ENCODE peak calls at places on chromosomes 16 and 17, in six cellular contexts. One of them, this sample, is unnamed.

GRCh38 chr16:69329369-69330285 is 761 bp downstream of the PDF start:
- DNase-seq in tibial nerve: no peak
- DNase-seq in PC-3: peak; percentile 14
- DNase-seq in stomach: no peak
- DNase-seq in CD8-positive, alpha-beta T cell: no peak
- DNase-seq in cardiac muscle cell: no peak
- DNase-seq in this sample: no peak

GRCh38 chr16:22659933-22660332 is 149.2 kb downstream of the NPIPB5 start:
- DNase-seq in tibial nerve: no peak
- DNase-seq in PC-3: peak; percentile 19
- DNase-seq in stomach: no peak
- DNase-seq in CD8-positive, alpha-beta T cell: no peak
- DNase-seq in cardiac muscle cell: no peak
- DNase-seq in this sample: no peak

GRCh38 chr16:528111-529011 is 849 bp downstream of the CAPN15 start:
- DNase-seq in tibial nerve: no peak
- DNase-seq in PC-3: peak; percentile 39
- DNase-seq in stomach: peak; percentile 66
- DNase-seq in CD8-positive, alpha-beta T cell: no peak
- DNase-seq in cardiac muscle cell: peak; percentile 65
- DNase-seq in this sample: peak; percentile 67

GRCh38 chr17:49046912-49047311 is 49.7 kb downstream of the IGF2BP1 start:
- DNase-seq in tibial nerve: no peak
- DNase-seq in PC-3: no peak
- DNase-seq in stomach: no peak
- DNase-seq in CD8-positive, alpha-beta T cell: no peak
- DNase-seq in cardiac muscle cell: no peak
- DNase-seq in this sample: no peak

GRCh38 chr17:51120357-51120738 is 320 bp downstream of the SPAG9 start:
- DNase-seq in tibial nerve: no peak
- DNase-seq in PC-3: no peak
- DNase-seq in stomach: peak; percentile 59
- DNase-seq in CD8-positive, alpha-beta T cell: peak; percentile 19
- DNase-seq in cardiac muscle cell: no peak
- DNase-seq in this sample: peak; percentile 70

GRCh38 chr17:51833045-51833444 is 325.5 kb downstream of the CA10 start:
- DNase-seq in tibial nerve: no peak
- DNase-seq in PC-3: no peak
- DNase-seq in stomach: no peak
- DNase-seq in CD8-positive, alpha-beta T cell: no peak
- DNase-seq in cardiac muscle cell: no peak
- DNase-seq in this sample: no peak

GRCh38 chr16:4724661-4725270 is 9.3 kb downstream of the ANKS3 start:
- DNase-seq in tibial nerve: no peak
- DNase-seq in PC-3: no peak
- DNase-seq in stomach: no peak
- DNase-seq in CD8-positive, alpha-beta T cell: no peak
- DNase-seq in cardiac muscle cell: no peak
- DNase-seq in this sample: no peak

GRCh38 chr17:16585796-16586195 is 16.8 kb upstream of the ZNF287 start:
- DNase-seq in tibial nerve: no peak
- DNase-seq in PC-3: no peak
- DNase-seq in stomach: no peak
- DNase-seq in CD8-positive, alpha-beta T cell: no peak
- DNase-seq in cardiac muscle cell: peak; percentile 56
- DNase-seq in this sample: no peak

GRCh38 chr16:10941127-10941933 is 938 bp downstream of the DEXI start:
- DNase-seq in tibial nerve: no peak
- DNase-seq in PC-3: peak; percentile 23
- DNase-seq in stomach: no peak
- DNase-seq in CD8-positive, alpha-beta T cell: no peak
- DNase-seq in cardiac muscle cell: no peak
- DNase-seq in this sample: no peak

GRCh38 chr16:85689285-85689949 is 663 bp upstream of the GINS2 start:
- DNase-seq in tibial nerve: no peak
- DNase-seq in PC-3: peak; percentile 19
- DNase-seq in stomach: peak; percentile 33
- DNase-seq in CD8-positive, alpha-beta T cell: no peak
- DNase-seq in cardiac muscle cell: no peak
- DNase-seq in this sample: no peak

GRCh38 chr17:83091257-83092141 is 12.1 kb downstream of the METRNL start:
- DNase-seq in tibial nerve: no peak
- DNase-seq in PC-3: peak; percentile 56
- DNase-seq in stomach: peak; percentile 89
- DNase-seq in CD8-positive, alpha-beta T cell: no peak
- DNase-seq in cardiac muscle cell: no peak
- DNase-seq in this sample: no peak

GRCh38 chr17:2400474-2400866 is 390 bp downstream of the MNT start:
- DNase-seq in tibial nerve: no peak
- DNase-seq in PC-3: peak; percentile 27
- DNase-seq in stomach: peak; percentile 54
- DNase-seq in CD8-positive, alpha-beta T cell: no peak
- DNase-seq in cardiac muscle cell: peak; percentile 57
- DNase-seq in this sample: no peak

GRCh38 chr17:290626-291025 is 62.0 kb downstream of the RPH3AL start:
- DNase-seq in tibial nerve: peak; percentile 2
- DNase-seq in PC-3: no peak
- DNase-seq in stomach: no peak
- DNase-seq in CD8-positive, alpha-beta T cell: no peak
- DNase-seq in cardiac muscle cell: no peak
- DNase-seq in this sample: no peak

GRCh38 chr16:25783226-25783625 is 91.5 kb downstream of the HS3ST4 start:
- DNase-seq in tibial nerve: no peak
- DNase-seq in PC-3: no peak
- DNase-seq in stomach: no peak
- DNase-seq in CD8-positive, alpha-beta T cell: no peak
- DNase-seq in cardiac muscle cell: no peak
- DNase-seq in this sample: no peak

GRCh38 chr17:47702391-47702995 is 8.5 kb downstream of the TBKBP1 start:
- DNase-seq in tibial nerve: no peak
- DNase-seq in PC-3: no peak
- DNase-seq in stomach: no peak
- DNase-seq in CD8-positive, alpha-beta T cell: no peak
- DNase-seq in cardiac muscle cell: no peak
- DNase-seq in this sample: no peak

GRCh38 chr16:2954228-2954627 is 9.8 kb upstream of the KREMEN2 start:
- DNase-seq in tibial nerve: no peak
- DNase-seq in PC-3: no peak
- DNase-seq in stomach: no peak
- DNase-seq in CD8-positive, alpha-beta T cell: no peak
- DNase-seq in cardiac muscle cell: no peak
- DNase-seq in this sample: no peak

GRCh38 chr16:86661715-86662114 is 83.4 kb downstream of the FOXL1 start:
- DNase-seq in tibial nerve: no peak
- DNase-seq in PC-3: no peak
- DNase-seq in stomach: no peak
- DNase-seq in CD8-positive, alpha-beta T cell: no peak
- DNase-seq in cardiac muscle cell: no peak
- DNase-seq in this sample: no peak

GRCh38 chr17:57553525-57553924 is 191.6 kb downstream of the CCDC182 start:
- DNase-seq in tibial nerve: no peak
- DNase-seq in PC-3: no peak
- DNase-seq in stomach: no peak
- DNase-seq in CD8-positive, alpha-beta T cell: no peak
- DNase-seq in cardiac muscle cell: peak; percentile 83
- DNase-seq in this sample: no peak

GRCh38 chr17:81519284-81520020 is 6.9 kb upstream of the ACTG1 start:
- DNase-seq in tibial nerve: no peak
- DNase-seq in PC-3: peak; percentile 90
- DNase-seq in stomach: peak; percentile 81
- DNase-seq in CD8-positive, alpha-beta T cell: peak; percentile 37
- DNase-seq in cardiac muscle cell: no peak
- DNase-seq in this sample: no peak

GRCh38 chr17:80029235-80029974 is 6.3 kb downstream of the TBC1D16 start:
- DNase-seq in tibial nerve: peak; percentile 89
- DNase-seq in PC-3: peak; percentile 96
- DNase-seq in stomach: peak; percentile 77
- DNase-seq in CD8-positive, alpha-beta T cell: no peak
- DNase-seq in cardiac muscle cell: peak; percentile 89
- DNase-seq in this sample: peak; percentile 95

GRCh38 chr16:67967183-67967955 is 1.1 kb downstream of the SLC12A4 start:
- DNase-seq in tibial nerve: no peak
- DNase-seq in PC-3: peak; percentile 11
- DNase-seq in stomach: no peak
- DNase-seq in CD8-positive, alpha-beta T cell: no peak
- DNase-seq in cardiac muscle cell: no peak
- DNase-seq in this sample: no peak

GRCh38 chr16:67967956-67968439 is 439 bp downstream of the SLC12A4 start:
- DNase-seq in tibial nerve: no peak
- DNase-seq in PC-3: peak; percentile 18
- DNase-seq in stomach: peak; percentile 43
- DNase-seq in CD8-positive, alpha-beta T cell: no peak
- DNase-seq in cardiac muscle cell: peak; percentile 35
- DNase-seq in this sample: no peak

GRCh38 chr16:67966549-67967182 is 1.8 kb downstream of the SLC12A4 start:
- DNase-seq in tibial nerve: no peak
- DNase-seq in PC-3: no peak
- DNase-seq in stomach: no peak
- DNase-seq in CD8-positive, alpha-beta T cell: no peak
- DNase-seq in cardiac muscle cell: peak; percentile 33
- DNase-seq in this sample: no peak

GRCh38 chr16:67964477-67965131 is 3.8 kb downstream of the SLC12A4 start:
- DNase-seq in tibial nerve: no peak
- DNase-seq in PC-3: no peak
- DNase-seq in stomach: no peak
- DNase-seq in CD8-positive, alpha-beta T cell: no peak
- DNase-seq in cardiac muscle cell: no peak
- DNase-seq in this sample: no peak

DNA sequence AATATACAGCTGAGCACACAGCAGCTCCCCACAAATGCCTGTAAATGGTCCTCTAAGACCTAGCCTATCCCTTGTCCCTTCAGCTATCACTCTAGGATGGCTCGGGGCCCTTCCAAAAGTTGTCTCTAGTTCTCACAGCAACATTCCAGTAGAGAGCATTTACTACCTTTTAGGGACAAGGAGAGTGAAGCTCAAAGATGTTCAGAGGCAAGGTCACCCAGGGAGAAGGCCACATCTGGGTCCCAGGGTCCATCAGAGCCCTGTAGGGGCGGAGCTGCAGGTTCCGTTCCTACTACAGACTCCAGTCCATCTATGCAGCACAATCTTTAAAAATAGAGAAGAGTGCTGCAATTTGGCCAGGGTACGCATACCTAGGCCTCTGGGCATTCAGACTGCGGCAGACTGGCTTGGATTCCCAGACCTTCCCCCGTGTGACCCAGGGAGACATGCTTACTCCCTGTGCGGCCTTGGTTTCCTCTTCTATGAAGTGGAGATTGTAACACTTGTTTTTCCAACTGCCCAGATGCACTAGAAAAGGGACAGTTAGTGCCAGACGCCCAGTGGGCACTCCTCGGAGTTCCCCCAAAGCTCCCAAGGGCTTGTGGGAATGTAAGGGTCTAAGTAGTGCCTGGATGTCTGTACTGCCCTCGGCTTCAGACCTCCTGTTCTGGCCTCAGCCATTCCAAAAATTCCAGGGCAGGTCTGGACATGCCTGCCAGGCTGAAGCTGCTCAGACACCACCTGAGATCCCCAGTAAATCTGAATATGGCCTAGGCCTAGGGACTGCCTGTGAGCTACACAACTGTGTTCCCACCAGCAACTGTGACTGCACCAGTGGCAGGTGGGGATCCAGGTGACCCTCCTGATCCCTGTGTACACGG is 2.5 kb downstream of the SLC12A4 start:
- DNase-seq in tibial nerve: no peak
- DNase-seq in PC-3: no peak
- DNase-seq in stomach: no peak
- DNase-seq in CD8-positive, alpha-beta T cell: no peak
- DNase-seq in cardiac muscle cell: no peak
- DNase-seq in this sample: no peak
- H3K4me1 ChIP-seq in tibial nerve: no peaks in the 10 kb centered on the region
- H3K4me1 ChIP-seq in PC-3: peaks cover 17% of the 10 kb centered on the region
- H3K4me1 ChIP-seq in stomach: peaks cover 67% of the 10 kb centered on the region
- H3K4me1 ChIP-seq in CD8-positive, alpha-beta T cell: peaks cover 15% of the 10 kb centered on the region
- H3K4me1 ChIP-seq in cardiac muscle cell: peaks cover 7% of the 10 kb centered on the region
- H3K4me1 ChIP-seq in this sample: peaks cover 76% of the 10 kb centered on the region

DNA sequence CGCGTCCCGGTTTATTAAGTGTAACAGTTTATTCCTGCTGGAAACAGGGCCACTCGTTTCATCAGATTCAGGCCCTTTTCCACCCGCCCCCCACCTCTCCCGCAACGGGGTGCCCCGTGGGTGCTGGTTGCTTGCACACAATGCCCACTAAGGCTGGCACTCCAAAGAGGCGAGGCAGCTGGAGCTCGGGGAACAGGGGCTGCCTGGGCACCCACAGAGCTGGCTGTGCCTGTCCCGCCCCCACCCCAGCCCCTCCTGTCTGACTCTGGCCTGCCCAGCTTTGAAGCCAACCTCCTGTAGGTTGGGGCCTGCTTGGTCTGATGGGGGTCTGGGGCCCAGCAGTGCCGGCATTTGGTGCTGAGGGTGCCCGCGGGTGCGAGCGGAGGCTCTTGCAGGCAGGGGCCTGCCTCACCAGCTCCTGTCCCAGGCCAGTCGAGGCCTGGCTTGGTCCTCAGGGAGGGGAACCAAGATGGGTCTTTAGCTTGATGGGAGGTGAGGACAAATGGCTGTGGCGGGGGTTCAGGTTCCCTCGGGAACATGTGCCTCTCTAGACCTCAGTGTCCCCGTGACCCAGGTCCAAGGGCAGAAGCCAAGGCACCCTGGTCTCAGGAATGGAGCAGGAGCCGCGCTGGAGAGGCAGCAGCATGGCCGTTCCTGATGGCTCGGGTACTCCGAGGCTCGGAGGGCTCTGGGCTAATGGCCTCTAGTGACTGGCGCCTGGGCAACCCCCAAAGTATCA is 20.1 kb downstream of the MYBBP1A start:
- DNase-seq in tibial nerve: no peak
- DNase-seq in PC-3: no peak
- DNase-seq in stomach: no peak
- DNase-seq in CD8-positive, alpha-beta T cell: no peak
- DNase-seq in cardiac muscle cell: no peak
- DNase-seq in this sample: no peak
- H3K4me3 ChIP-seq in tibial nerve: no peak overlapping the region
- H3K4me3 ChIP-seq in PC-3: no peak overlapping the region
- H3K4me3 ChIP-seq in stomach: no peak overlapping the region
- H3K4me3 ChIP-seq in CD8-positive, alpha-beta T cell: no peak overlapping the region
- H3K4me3 ChIP-seq in cardiac muscle cell: no peak overlapping the region
- H3K4me3 ChIP-seq in this sample: no peak overlapping the region

DNA sequence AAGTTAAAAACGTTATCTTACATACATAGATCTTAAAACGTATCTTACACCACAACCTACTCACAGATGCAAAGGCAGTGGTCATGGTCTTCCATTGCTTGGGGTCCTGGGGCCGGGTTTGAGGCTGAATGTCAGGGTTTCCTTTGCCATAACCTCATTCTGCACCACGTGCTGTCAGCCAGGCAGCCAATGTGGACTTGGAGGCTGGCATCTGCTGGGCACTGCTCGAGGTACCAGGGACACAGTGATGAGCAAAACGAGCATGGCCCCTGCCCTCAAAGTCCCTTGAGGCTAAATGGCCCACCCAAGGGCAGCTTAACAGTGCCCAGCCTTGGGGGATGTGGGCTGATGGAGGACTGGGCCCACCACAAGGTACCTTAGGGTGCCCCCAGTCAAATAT is 35.8 kb upstream of the RGS9 start:
- DNase-seq in tibial nerve: no peak
- DNase-seq in PC-3: no peak
- DNase-seq in stomach: no peak
- DNase-seq in CD8-positive, alpha-beta T cell: no peak
- DNase-seq in cardiac muscle cell: no peak
- DNase-seq in this sample: no peak
- H3K27ac ChIP-seq in tibial nerve: no peak overlapping the region
- H3K27ac ChIP-seq in PC-3: no peak overlapping the region
- H3K27ac ChIP-seq in stomach: peak overlapping the region; percentile 86
- H3K27ac ChIP-seq in CD8-positive, alpha-beta T cell: no peak overlapping the region
- H3K27ac ChIP-seq in cardiac muscle cell: no peak overlapping the region
- H3K27ac ChIP-seq in this sample: no peak overlapping the region

GRCh38 chr17:77438241-77439204 is 297.8 kb downstream of the SEC14L1 start:
- DNase-seq in tibial nerve: no peak
- DNase-seq in PC-3: no peak
- DNase-seq in stomach: no peak
- DNase-seq in CD8-positive, alpha-beta T cell: no peak
- DNase-seq in cardiac muscle cell: no peak
- DNase-seq in this sample: no peak
- H3K4me1 ChIP-seq in tibial nerve: peaks cover 17% of the 10 kb centered on the region
- H3K4me1 ChIP-seq in PC-3: no peaks in the 10 kb centered on the region
- H3K4me1 ChIP-seq in stomach: peaks cover 94% of the 10 kb centered on the region
- H3K4me1 ChIP-seq in CD8-positive, alpha-beta T cell: peaks cover 91% of the 10 kb centered on the region
- H3K4me1 ChIP-seq in cardiac muscle cell: peaks cover 63% of the 10 kb centered on the region
- H3K4me1 ChIP-seq in this sample: peaks cover 82% of the 10 kb centered on the region

This sample was measured in right atrium auricular region.